ENCODE peak calls at places on chromosomes 11 and 22, in ten cellular contexts. Y, U, O, P, X, F, Z, I, S and C are unnamed samples.

GRCh38 chr11:46050065-46050464 is 71.2 kb downstream of the PHF21A start:
- DNase-seq in P (peak), O (no peak), S (no peak), F (peak), Y (no peak), I (no peak), Z (no peak), U (no peak), X (no peak), C (peak)

GRCh38 chr11:28146123-28146751 is 38.0 kb downstream of the METTL15 start:
- DNase-seq in P (no peak), Y (no peak), U (no peak), S (no peak), I (no peak), O (no peak), Z (no peak), X (no peak), F (peak), C (peak)

GRCh38 chr11:113618360-113618759 is 87.7 kb downstream of the TMPRSS5 start:
- DNase-seq in S (no peak), O (no peak), Z (no peak), X (no peak), U (no peak), F (peak), P (no peak), I (no peak), Y (no peak), C (no peak)

GRCh38 chr22:21642584-21643448 is 714 bp downstream of the SDF2L1 start:
- DNase-seq in O (no peak), I (no peak), X (no peak), S (peak), Z (peak), U (peak), P (no peak), F (peak), Y (no peak), C (peak)

GRCh38 chr11:61544466-61544865 is 35.9 kb downstream of the LRRC10B start:
- DNase-seq in P (no peak), F (no peak), X (no peak), I (no peak), Z (no peak), S (no peak), O (no peak), U (no peak), Y (no peak), C (no peak)

GRCh38 chr22:47600281-47600680 is 837.8 kb downstream of the TBC1D22A start:
- DNase-seq in P (peak), S (no peak), O (no peak), F (no peak), U (no peak), Y (no peak), I (peak), X (no peak), Z (no peak), C (no peak)

GRCh38 chr11:61577383-61578118 is 3.3 kb downstream of the SYT7 start:
- DNase-seq in F (no peak), Z (no peak), Y (no peak), X (no peak), S (peak), I (no peak), O (no peak), P (no peak), U (no peak), C (no peak)

GRCh38 chr22:25493794-25494193 is 70.7 kb upstream of the GRK3 start:
- DNase-seq in X (no peak), U (no peak), O (no peak), P (no peak), I (no peak), Y (no peak), F (no peak), S (no peak), Z (no peak), C (no peak)

GRCh38 chr11:34269031-34269430 is 88.8 kb downstream of the ABTB2 start:
- DNase-seq in I (no peak), U (no peak), P (no peak), Z (no peak), X (no peak), F (no peak), O (no peak), Y (no peak), S (no peak), C (no peak)

GRCh38 chr11:63614136-63614664 is at the start of gene PLAAT3:
- DNase-seq in P (peak), O (peak), Y (peak), Z (peak), X (no peak), I (no peak), S (peak), F (no peak), U (peak), C (peak)

GRCh38 chr22:37640591-37641250 is 1.3 kb downstream of the SH3BP1 start:
- DNase-seq in X (no peak), Z (peak), P (no peak), Y (no peak), I (no peak), S (no peak), O (no peak), F (no peak), U (peak), C (no peak)

GRCh38 chr22:24402460-24403192 is 24.8 kb upstream of the ADORA2A start:
- DNase-seq in I (no peak), Z (peak), X (no peak), S (peak), F (peak), P (peak), U (peak), Y (peak), O (peak), C (peak)

GRCh38 chr22:22431271-22432220 is 77.0 kb downstream of the ZNF280B start:
- DNase-seq in O (peak), U (peak), Y (peak), I (no peak), Z (peak), S (peak), F (peak), X (no peak), P (peak), C (peak)

GRCh38 chr11:9604134-9604533 is 30.7 kb downstream of the WEE1 start:
- DNase-seq in I (no peak), Y (no peak), S (no peak), U (no peak), Z (no peak), O (no peak), P (no peak), X (no peak), F (peak), C (no peak)

GRCh38 chr22:50329236-50329635 is 2.4 kb upstream of the DENND6B start:
- DNase-seq in O (no peak), F (peak), X (no peak), Y (no peak), Z (no peak), S (no peak), I (no peak), U (no peak), P (no peak), C (no peak)

GRCh38 chr11:46308632-46309419 is 31.4 kb downstream of the CREB3L1 start:
- DNase-seq in S (peak), F (peak), I (peak), Z (peak), U (peak), Y (peak), X (no peak), O (peak), P (peak), C (peak)

GRCh38 chr11:130765951-130766649 is 150.2 kb downstream of the SNX19 start:
- DNase-seq in X (no peak), F (no peak), Z (no peak), I (peak), O (no peak), P (no peak), S (no peak), U (no peak), Y (no peak), C (no peak)

GRCh38 chr11:20055312-20055711 is 105.0 kb downstream of the DBX1 start:
- DNase-seq in X (no peak), S (no peak), I (no peak), Y (no peak), U (no peak), O (no peak), F (no peak), Z (no peak), P (no peak), C (no peak)

GRCh38 chr11:86064236-86064803 is 4.6 kb downstream of the PICALM start:
- DNase-seq in I (no peak), Y (no peak), X (no peak), U (no peak), F (peak), P (no peak), O (no peak), Z (no peak), S (no peak), C (no peak)

GRCh38 chr11:110525883-110526282 is 96.1 kb downstream of the FDX1 start:
- DNase-seq in Z (no peak), P (no peak), F (peak), I (peak), Y (peak), S (no peak), U (no peak), X (no peak), O (peak), C (peak)

DNA sequence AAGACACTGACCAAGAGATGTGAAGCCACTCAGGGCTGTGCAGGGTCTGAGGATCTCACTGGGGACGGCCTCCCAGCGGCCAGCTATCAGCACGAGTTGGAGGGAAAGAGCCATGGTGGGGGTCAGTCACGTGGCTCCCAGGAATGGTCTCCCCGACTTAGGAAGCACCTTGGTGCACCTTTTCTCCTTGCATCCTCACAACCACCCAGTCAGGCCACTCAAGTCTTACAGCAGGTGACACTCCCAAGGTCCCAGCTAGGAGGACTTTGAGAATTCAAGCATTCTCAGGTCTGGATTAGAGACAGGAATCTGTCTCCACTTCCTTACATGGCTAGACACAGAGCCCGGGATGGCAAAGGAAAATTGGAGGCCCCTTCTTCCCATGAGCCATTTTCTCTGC is 2.7 kb downstream of the RNASEH2C start:
- DNase-seq in Z (no peak), F (no peak), P (no peak), U (no peak), O (no peak), Y (no peak), S (no peak), X (no peak), I (no peak), C (no peak)
- TF ChIP-seq POLR2A in Z (no peak), F (no peak), P (no peak), U (no peak), O (no peak), Y (no peak), S (no peak), X (no peak), I (no peak), C (no peak)

GRCh38 chr11:112273066-112273465 is 12.4 kb upstream of the PLET1 start:
- DNase-seq in U (no peak), F (no peak), O (no peak), Z (no peak), Y (no peak), S (no peak), X (no peak), I (no peak), P (no peak), C (no peak)
- TF ChIP-seq POLR2A in U (no peak), F (no peak), O (no peak), Z (no peak), Y (no peak), S (no peak), X (no peak), I (no peak), P (no peak), C (no peak)

GRCh38 chr22:45503816-45504702 is 1.4 kb downstream of the FBLN1 start:
- DNase-seq in U (no peak), Y (no peak), P (no peak), Z (no peak), X (no peak), F (peak), I (no peak), O (peak), S (no peak), C (no peak)

GRCh38 chr22:45504703-45505341 is 2.1 kb downstream of the FBLN1 start:
- DNase-seq in U (no peak), F (peak), Z (no peak), O (no peak), X (no peak), Y (peak), P (no peak), I (no peak), S (no peak), C (peak)

GRCh38 chr22:45499746-45500145 is 2.9 kb upstream of the FBLN1 start:
- DNase-seq in I (no peak), S (no peak), Y (no peak), Z (no peak), F (no peak), P (peak), U (no peak), X (no peak), O (peak), C (no peak)

GRCh38 chr22:45503071-45503815 is 560 bp downstream of the FBLN1 start:
- DNase-seq in F (no peak), S (no peak), X (no peak), U (no peak), P (no peak), Z (no peak), Y (no peak), O (no peak), I (no peak), C (no peak)

DNA sequence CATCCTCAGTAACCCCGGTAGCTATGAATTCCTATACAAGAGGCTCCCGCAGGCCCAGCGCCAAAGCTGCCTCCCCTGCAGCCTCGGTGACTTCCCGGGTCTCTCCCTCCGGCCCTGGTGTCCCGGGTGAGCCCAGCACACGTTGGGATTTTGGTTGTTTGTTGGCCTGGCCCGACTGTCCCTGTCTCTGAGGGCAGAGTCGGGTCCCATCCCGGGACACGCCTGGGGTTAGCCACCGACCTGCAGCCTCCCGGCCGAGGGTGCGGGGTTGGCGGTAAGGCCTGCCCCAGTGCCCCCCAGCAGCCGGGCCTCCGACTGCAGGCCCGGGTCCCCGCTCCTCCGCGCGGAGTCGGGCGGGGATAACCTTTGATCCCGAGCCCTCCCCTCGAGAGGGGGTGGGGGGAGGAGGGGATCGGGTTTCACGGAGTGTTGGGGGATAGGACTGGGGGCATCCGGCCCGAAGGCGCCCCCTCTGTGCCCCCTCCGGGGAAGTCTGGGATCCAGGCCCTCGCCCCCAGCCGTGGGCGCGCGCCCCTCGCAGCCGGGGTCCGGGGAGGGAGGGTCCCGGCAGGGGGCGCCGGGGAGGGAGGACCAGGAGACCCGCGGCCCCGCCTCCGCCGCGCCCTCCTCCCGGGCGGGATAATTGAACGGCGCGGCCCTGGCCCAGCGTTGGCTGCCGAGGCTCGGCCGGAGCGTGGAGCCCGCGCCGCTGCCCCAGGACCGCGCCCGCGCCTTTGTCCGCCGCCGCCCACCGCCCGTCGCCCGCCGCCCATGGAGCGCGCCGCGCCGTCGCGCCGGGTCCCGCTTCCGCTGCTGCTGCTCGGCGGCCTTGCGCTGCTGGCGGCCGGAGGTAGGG is at the start of gene FBLN1:
- DNase-seq in X (no peak), U (no peak), O (no peak), P (no peak), I (no peak), F (no peak), Z (no peak), Y (peak), S (no peak), C (no peak)
- TF ChIP-seq POLR2A in X (no peak), U (no peak), O (no peak), P (no peak), I (no peak), F (no peak), Z (no peak), Y (no peak), S (no peak), C (no peak)

DNA sequence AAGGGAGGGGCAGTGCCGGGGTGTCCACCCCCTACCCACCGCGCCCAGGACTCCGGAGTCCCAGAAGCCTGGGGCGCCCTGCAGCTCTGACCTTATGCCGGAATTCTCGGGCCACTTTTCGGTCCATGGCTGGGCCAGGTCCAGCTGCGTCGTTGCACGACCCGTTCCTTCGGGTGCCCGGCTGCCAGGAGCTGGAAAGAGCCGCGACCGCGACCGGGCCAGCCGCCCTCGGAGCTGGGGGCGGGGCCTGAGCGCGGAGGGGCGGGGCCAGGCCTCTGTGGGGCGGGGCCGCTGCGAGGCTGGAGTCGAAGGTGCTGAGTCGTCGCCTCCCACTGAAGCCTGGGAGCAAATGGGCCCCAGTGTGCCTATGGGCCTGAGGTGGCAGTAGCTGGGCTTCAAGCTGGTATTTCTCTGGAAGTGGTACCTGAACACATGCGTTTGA is at the start of gene USH1C:
- DNase-seq in U (no peak), X (no peak), S (peak), P (no peak), I (no peak), F (no peak), O (no peak), Z (no peak), Y (no peak), C (peak)
- TF ChIP-seq POLR2A in U (no peak), X (no peak), S (no peak), P (no peak), I (no peak), F (no peak), O (no peak), Z (peak), Y (no peak), C (no peak)

DNA sequence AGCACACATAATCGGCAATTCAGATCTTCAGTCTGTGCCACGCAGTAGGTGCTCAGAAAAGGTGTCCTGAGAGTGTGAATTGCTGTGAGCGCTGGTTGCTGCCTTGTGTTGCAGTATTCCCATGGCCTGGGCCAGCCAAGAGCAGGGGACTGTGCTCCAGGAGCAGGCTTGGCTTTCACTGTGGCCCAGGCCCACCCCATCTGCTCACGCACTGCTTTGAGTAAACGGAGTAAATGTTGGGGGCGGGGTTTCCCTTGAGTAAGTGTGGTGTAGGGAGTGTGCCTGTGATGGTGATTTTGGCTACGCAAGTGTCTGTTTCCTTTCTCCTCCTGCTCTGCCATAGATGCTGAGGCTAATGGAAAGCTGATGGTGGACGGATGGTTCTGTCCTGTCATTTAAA is 2.3 kb downstream of the CTTN start:
- DNase-seq in U (no peak), Z (no peak), F (no peak), S (no peak), X (no peak), Y (no peak), I (no peak), O (no peak), P (no peak), C (no peak)
- TF ChIP-seq POLR2A in U (no peak), Z (no peak), F (no peak), S (no peak), X (no peak), Y (no peak), I (no peak), O (no peak), P (no peak), C (no peak)